ENCODE peak calls at places on chromosomes 3 and 15, in seven cellular contexts. Q is hepatocyte, Z is lower leg skin, X is aorta, G is fibroblast of mammary gland, P is AG09309, V is coronary artery. B is an unnamed sample.

GRCh38 chr3:187841552-187841951 is 96.3 kb upstream of the BCL6 start:
- DNase-seq in Z (no peak), X (no peak), V (no peak), Q (peak), G (peak), P (peak), B (no peak)

GRCh38 chr3:168801792-168802191 is 706.1 kb upstream of the GOLIM4 start:
- DNase-seq in X (no peak), G (peak), P (peak), Q (no peak), Z (no peak), V (no peak), B (no peak)

GRCh38 chr3:62101488-62101887 is 271.9 kb downstream of the FEZF2 start:
- DNase-seq in Z (no peak), P (no peak), V (no peak), Q (no peak), X (no peak), G (peak), B (peak)

GRCh38 chr3:13264468-13264795 is 155.7 kb downstream of the NUP210 start:
- DNase-seq in Q (no peak), Z (no peak), V (no peak), G (no peak), P (no peak), X (peak), B (no peak)

GRCh38 chr15:49215768-49216739 is 46.0 kb downstream of the GALK2 start:
- DNase-seq in X (no peak), Z (no peak), V (no peak), P (no peak), Q (no peak), G (no peak), B (no peak)

GRCh38 chr3:127472506-127472905 is 118.0 kb downstream of the TPRA1 start:
- DNase-seq in G (no peak), Z (no peak), V (no peak), X (no peak), P (no peak), Q (no peak), B (no peak)

GRCh38 chr15:100806157-100806556 is 73.5 kb upstream of the ALDH1A3 start:
- DNase-seq in Z (no peak), V (no peak), Q (no peak), G (no peak), X (no peak), P (no peak), B (no peak)

GRCh38 chr3:179969525-179969924 is 67.2 kb downstream of the PEX5L start:
- DNase-seq in V (no peak), X (no peak), G (peak), Q (no peak), P (peak), Z (no peak), B (no peak)

GRCh38 chr15:101027273-101027901 is 108.2 kb downstream of the LRRK1 start:
- DNase-seq in Q (no peak), V (peak), G (no peak), P (no peak), X (peak), Z (peak), B (no peak)

GRCh38 chr15:32669870-32670623 is 28.5 kb downstream of the SCG5 start:
- DNase-seq in G (peak), X (no peak), V (no peak), Q (peak), Z (peak), P (peak), B (no peak)

GRCh38 chr15:78620021-78620838 is 566 bp downstream of the CHRNA3 start:
- DNase-seq in P (no peak), X (no peak), G (no peak), Q (peak), Z (peak), V (no peak), B (no peak)

GRCh38 chr15:29670266-29670665 is 152.0 kb downstream of the TJP1 start:
- DNase-seq in Q (no peak), G (no peak), V (no peak), P (no peak), Z (no peak), X (no peak), B (no peak)

GRCh38 chr15:51011212-51011611 is 83.5 kb downstream of the TNFAIP8L3 start:
- DNase-seq in V (no peak), P (no peak), Z (no peak), Q (no peak), X (no peak), G (no peak), B (no peak)

GRCh38 chr3:128091586-128091985 is 32.0 kb downstream of the RUVBL1 start:
- DNase-seq in Q (no peak), X (no peak), Z (no peak), P (no peak), V (no peak), G (peak), B (no peak)

GRCh38 chr3:127157181-127157828 is 35.6 kb upstream of the PRR23E start:
- DNase-seq in P (no peak), Q (no peak), Z (peak), V (no peak), G (no peak), X (peak), B (no peak)

DNA sequence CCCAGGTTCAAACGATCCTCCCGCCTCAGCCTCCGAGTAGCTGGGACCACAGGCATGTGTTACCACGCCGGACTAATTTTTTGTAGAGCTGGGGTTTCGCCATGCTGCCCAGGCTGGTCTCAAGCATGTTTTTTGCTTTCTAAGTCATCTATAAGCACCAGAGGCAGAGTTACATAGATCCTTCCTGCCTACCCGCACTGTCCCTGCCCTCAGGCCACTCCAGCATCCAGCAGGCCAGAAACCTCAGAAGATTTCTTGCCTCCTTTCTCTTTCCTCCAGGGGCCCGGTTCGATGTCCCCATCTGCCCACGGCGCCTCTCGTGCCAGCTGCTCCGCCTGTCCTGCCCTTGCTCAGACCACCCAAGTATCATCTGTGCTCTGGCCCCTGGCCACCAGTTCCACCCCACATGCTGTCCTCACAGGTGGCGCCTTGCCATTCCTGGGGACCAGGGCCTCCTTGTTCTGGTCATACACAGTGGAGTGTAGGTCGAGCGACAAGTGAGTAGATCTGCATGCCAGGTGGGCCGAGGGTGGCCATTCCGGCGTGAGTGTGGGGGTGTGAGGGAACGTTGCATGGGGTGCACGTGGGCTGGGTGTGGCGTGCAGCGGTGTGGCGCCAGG is 27.3 kb downstream of the KLHDC8B start:
- DNase-seq in Z (no peak), V (no peak), X (peak), P (no peak), G (no peak), Q (no peak), B (no peak)
- H3K4me3 ChIP-seq in Z (no peak), V (peak), X (no peak), P (peak), G (no peak), Q (no peak), B (no peak)

GRCh38 chr3:39819517-39820298 is 10.3 kb downstream of the MYRIP start:
- DNase-seq in X (no peak), G (no peak), Q (no peak), P (no peak), V (no peak), Z (no peak), B (no peak)
- H3K4me3 ChIP-seq in X (no peak), G (no peak), Q (no peak), P (no peak), V (no peak), Z (no peak), B (no peak)

DNA sequence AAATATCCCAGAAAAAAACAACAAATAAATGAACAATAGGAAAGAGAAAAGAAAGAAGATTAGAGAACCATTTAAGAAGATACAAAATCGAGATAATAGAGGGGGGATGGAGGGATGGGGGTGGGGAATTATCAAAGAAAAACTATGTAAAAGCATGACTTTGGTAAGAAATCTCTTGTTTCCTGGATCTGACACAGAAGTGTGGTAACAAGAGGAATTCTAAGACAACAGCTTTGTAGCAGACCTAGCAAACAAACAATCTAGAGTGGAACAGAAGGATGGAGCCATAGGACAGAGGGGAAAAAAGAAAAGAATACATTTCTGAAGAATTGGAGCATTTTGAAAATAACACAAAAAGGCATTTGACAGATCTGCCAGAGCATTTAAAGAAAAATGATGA is 49.3 kb upstream of the HEG1 start:
- DNase-seq in V (no peak), Z (no peak), Q (no peak), G (no peak), P (no peak), X (no peak), B (no peak)
- H3K4me3 ChIP-seq in V (no peak), Z (no peak), Q (no peak), G (no peak), P (no peak), X (no peak), B (no peak)

GRCh38 chr3:42052867-42053351 is 38.2 kb upstream of the TRAK1 start:
- DNase-seq in Q (peak), V (no peak), G (no peak), P (no peak), Z (no peak), X (no peak), B (no peak)
- H3K4me3 ChIP-seq in Q (no peak), V (peak), G (no peak), P (no peak), Z (no peak), X (no peak), B (no peak)

DNA sequence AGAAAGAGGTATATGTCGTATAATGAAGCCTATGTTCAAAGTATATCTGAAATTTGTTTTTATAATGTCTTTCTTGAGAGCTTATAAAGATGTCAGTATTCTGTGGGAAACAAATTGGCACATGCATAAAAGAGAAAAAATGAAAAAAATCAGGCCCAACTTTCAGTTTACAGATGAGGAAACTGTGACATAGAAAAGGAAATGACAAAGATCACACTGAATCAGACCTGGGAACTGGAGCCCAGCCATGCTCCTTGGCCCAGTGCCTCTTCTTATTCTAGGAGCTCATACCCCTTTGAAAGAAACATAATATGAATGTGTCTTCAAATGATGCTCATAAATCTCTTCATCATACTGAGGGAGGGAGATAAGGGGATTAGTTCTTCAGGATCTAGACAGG is 48.4 kb downstream of the TMEM44 start:
- DNase-seq in V (no peak), P (no peak), X (no peak), Z (no peak), G (peak), Q (no peak), B (no peak)
- H3K4me3 ChIP-seq in V (peak), P (no peak), X (no peak), Z (no peak), G (peak), Q (no peak), B (peak)

DNA sequence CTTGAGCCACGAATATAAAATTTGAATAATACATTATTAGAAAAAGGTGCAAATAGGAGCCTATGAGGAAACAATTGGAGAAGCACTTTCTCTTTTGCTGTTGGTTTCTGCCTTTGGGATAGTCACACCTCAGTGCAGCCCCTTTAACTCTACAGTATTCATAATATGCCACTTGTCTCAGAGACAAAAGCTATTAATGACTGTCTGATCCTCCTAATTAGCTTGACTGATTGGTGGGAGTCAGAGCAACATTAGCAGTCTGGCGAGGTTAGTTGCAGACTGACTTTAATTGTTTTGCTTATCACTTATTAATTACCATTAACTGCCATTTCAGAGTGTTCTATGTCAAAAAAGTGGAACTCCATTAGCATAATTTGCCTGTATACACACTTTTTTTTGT is 225.0 kb upstream of the ARHGEF26 start:
- DNase-seq in X (no peak), Z (no peak), V (no peak), P (no peak), Q (no peak), G (no peak), B (no peak)
- H3K4me3 ChIP-seq in X (no peak), Z (no peak), V (no peak), P (no peak), Q (no peak), G (no peak), B (no peak)

GRCh38 chr3:157156844-157157635 is 2.9 kb downstream of the CCNL1 start:
- DNase-seq in P (no peak), G (no peak), Q (peak), Z (no peak), X (no peak), V (no peak), B (no peak)
- H3K4me3 ChIP-seq in P (peak), G (peak), Q (peak), Z (no peak), X (no peak), V (peak), B (peak)

DNA sequence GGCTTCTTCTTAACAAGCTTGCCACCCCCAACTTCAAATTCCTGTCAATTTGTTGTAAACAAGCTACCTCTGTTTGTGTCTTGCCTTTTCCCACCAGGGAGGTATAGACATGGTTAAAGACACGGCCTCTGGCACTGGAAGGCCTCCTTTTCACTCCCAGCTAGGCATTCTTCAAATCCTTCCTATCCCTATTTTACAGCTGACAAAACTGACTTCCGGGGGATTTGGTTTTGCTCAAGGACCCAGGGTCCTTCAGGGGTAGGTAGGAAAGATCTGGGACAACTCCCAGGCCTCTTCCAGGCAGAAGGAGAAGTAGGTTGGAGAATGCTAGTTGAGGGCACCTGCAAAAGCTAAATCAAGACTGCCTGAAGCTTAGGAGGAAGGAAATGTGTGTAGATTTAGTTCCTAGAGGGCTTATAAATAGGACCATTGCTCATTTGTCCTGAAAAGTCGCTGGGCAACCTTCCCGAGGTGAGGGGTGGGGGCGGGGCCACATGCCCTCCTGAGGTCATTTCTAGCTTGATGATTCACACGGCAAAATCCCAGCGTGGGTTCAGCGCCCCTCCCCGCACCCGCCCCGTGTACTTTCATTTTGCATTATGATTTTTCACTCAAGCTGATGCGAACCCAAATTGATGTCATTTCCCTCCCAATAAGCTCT is 365.5 kb downstream of the SHQ1 start:
- DNase-seq in Q (peak), Z (peak), V (peak), X (peak), P (peak), G (peak), B (no peak)
- H3K4me3 ChIP-seq in Q (no peak), Z (no peak), V (peak), X (peak), P (peak), G (peak), B (peak)

B was measured in HFF-Myc.